ENCODE peak calls at places on chromosomes 5 and 9, in ten cellular contexts. P, M, C, Q, G, Y, T, O, B and R are unnamed samples.

GRCh38 chr5:36111238-36111637 is 40.4 kb downstream of the LMBRD2 start:
- DNase-seq in P (no peak), M (no peak), C (no peak), Q (no peak), G (no peak), Y (no peak), T (no peak), O (no peak), B (no peak), R (no peak)

GRCh38 chr9:93017621-93018020 is 40.9 kb upstream of the SUSD3 start:
- DNase-seq in P (no peak), M (no peak), C (no peak), Q (no peak), G (no peak), Y (no peak), T (no peak), O (no peak), B (no peak), R (peak)

GRCh38 chr9:90659626-90660364 is 17.2 kb upstream of the DIRAS2 start:
- DNase-seq in P (no peak), M (no peak), C (no peak), Q (no peak), G (no peak), Y (no peak), T (no peak), O (peak), B (no peak), R (no peak)

GRCh38 chr5:167899490-167899889 is 392.0 kb upstream of the WWC1 start:
- DNase-seq in P (no peak), M (no peak), C (no peak), Q (no peak), G (no peak), Y (no peak), T (no peak), O (peak), B (no peak), R (no peak)

GRCh38 chr9:116322521-116322920 is 168.9 kb downstream of the PAPPA start:
- DNase-seq in P (no peak), M (no peak), C (no peak), Q (no peak), G (no peak), Y (no peak), T (no peak), O (no peak), B (no peak), R (no peak)

GRCh38 chr5:11383506-11384095 is 520.6 kb downstream of the CTNND2 start:
- DNase-seq in P (no peak), M (no peak), C (no peak), Q (no peak), G (no peak), Y (no peak), T (peak), O (no peak), B (no peak), R (no peak)

GRCh38 chr5:29001666-29002065 is 1963.3 kb upstream of the CDH9 start:
- DNase-seq in P (peak), M (no peak), C (no peak), Q (no peak), G (peak), Y (peak), T (no peak), O (no peak), B (peak), R (no peak)

GRCh38 chr9:89877051-89878002 is 272.5 kb downstream of the GADD45G start:
- DNase-seq in P (peak), M (no peak), C (no peak), Q (no peak), G (no peak), Y (peak), T (no peak), O (no peak), B (no peak), R (peak)

GRCh38 chr9:36940881-36941280 is 93.2 kb downstream of the PAX5 start:
- DNase-seq in P (no peak), M (no peak), C (no peak), Q (no peak), G (no peak), Y (peak), T (no peak), O (no peak), B (no peak), R (no peak)

GRCh38 chr9:137458194-137459146 is 664 bp downstream of the NSMF start:
- DNase-seq in P (no peak), M (no peak), C (no peak), Q (no peak), G (peak), Y (peak), T (peak), O (no peak), B (peak), R (no peak)

GRCh38 chr9:135329571-135330306 is 149.8 kb upstream of the PPP1R26 start:
- DNase-seq in P (peak), M (no peak), C (no peak), Q (no peak), G (peak), Y (peak), T (no peak), O (no peak), B (peak), R (no peak)

GRCh38 chr5:16137177-16137576 is 42.4 kb downstream of the MARCHF11 start:
- DNase-seq in P (no peak), M (no peak), C (no peak), Q (no peak), G (no peak), Y (no peak), T (no peak), O (no peak), B (peak), R (no peak)

GRCh38 chr5:96031811-96032261 is 70.2 kb upstream of the ELL2 start:
- DNase-seq in P (no peak), M (peak), C (no peak), Q (no peak), G (no peak), Y (no peak), T (no peak), O (no peak), B (no peak), R (no peak)

GRCh38 chr5:142904421-142904820 is 134.2 kb downstream of the ARHGAP26 start:
- DNase-seq in P (no peak), M (no peak), C (no peak), Q (no peak), G (no peak), Y (peak), T (no peak), O (no peak), B (no peak), R (no peak)

GRCh38 chr5:179974281-179974945 is 66.7 kb upstream of the TBC1D9B start:
- DNase-seq in P (no peak), M (no peak), C (no peak), Q (no peak), G (no peak), Y (no peak), T (peak), O (no peak), B (no peak), R (no peak)

GRCh38 chr9:76215066-76215465 is 179.2 kb downstream of the RFK start:
- DNase-seq in P (no peak), M (peak), C (no peak), Q (no peak), G (no peak), Y (peak), T (peak), O (peak), B (peak), R (no peak)

GRCh38 chr5:102216559-102217157 is 79.4 kb downstream of the SLCO4C1 start:
- DNase-seq in P (no peak), M (no peak), C (no peak), Q (no peak), G (peak), Y (no peak), T (no peak), O (no peak), B (no peak), R (no peak)

GRCh38 chr5:126004636-126005035 is 418.6 kb upstream of the GRAMD2B start:
- DNase-seq in P (no peak), M (no peak), C (no peak), Q (no peak), G (no peak), Y (no peak), T (no peak), O (peak), B (peak), R (no peak)

GRCh38 chr9:134344068-134344820 is 18.0 kb downstream of the RXRA start:
- DNase-seq in P (no peak), M (no peak), C (no peak), Q (no peak), G (peak), Y (no peak), T (no peak), O (no peak), B (no peak), R (no peak)

GRCh38 chr9:92714787-92715487 is 45.0 kb upstream of the IPPK start:
- DNase-seq in P (no peak), M (peak), C (no peak), Q (no peak), G (no peak), Y (no peak), T (no peak), O (no peak), B (no peak), R (no peak)

GRCh38 chr9:29637448-29638196 is 2064.3 kb upstream of the C9orf72 start:
- DNase-seq in P (no peak), M (no peak), C (no peak), Q (no peak), G (no peak), Y (no peak), T (no peak), O (no peak), B (no peak), R (no peak)

GRCh38 chr5:129051283-129051682 is 43.3 kb upstream of the ISOC1 start:
- DNase-seq in P (no peak), M (no peak), C (no peak), Q (no peak), G (no peak), Y (no peak), T (no peak), O (no peak), B (no peak), R (no peak)

GRCh38 chr9:16103613-16104012 is 550.8 kb downstream of the CCDC171 start:
- DNase-seq in P (no peak), M (no peak), C (no peak), Q (peak), G (no peak), Y (no peak), T (no peak), O (peak), B (no peak), R (no peak)

GRCh38 chr5:177396807-177397206 is 3.7 kb downstream of the PFN3 start:
- DNase-seq in P (no peak), M (no peak), C (no peak), Q (no peak), G (no peak), Y (no peak), T (no peak), O (no peak), B (no peak), R (no peak)

GRCh38 chr9:116499986-116500871 is 186.9 kb upstream of the TRIM32 start:
- DNase-seq in P (no peak), M (peak), C (no peak), Q (no peak), G (no peak), Y (peak), T (no peak), O (peak), B (no peak), R (no peak)